ENCODE peak calls at places on chromosomes 1 and 21, in nine cellular contexts. G is kidney tubule cell, F is T-helper 9 cell, M is GM04503, X is heart left ventricle, J is cardiac muscle cell, S is esophagus squamous epithelium, A is pulmonary artery endothelial cell, H is GM12892. Z is an unnamed sample.

GRCh38 chr21:45289655-45290515 is 2.2 kb upstream of the POFUT2 start:
- DNase-seq in J (peak; percentile 34), F (no peak), S (no peak), A (no peak), H (no peak), G (no peak), X (no peak), M (no peak), Z (no peak)

GRCh38 chr1:89259283-89259971 is 13.2 kb downstream of the GBP5 start:
- DNase-seq in X (no peak), H (no peak), G (no peak), S (no peak), F (no peak), M (no peak), J (no peak), A (no peak), Z (no peak)

GRCh38 chr1:32138965-32139364 is 31.1 kb downstream of the KPNA6 start:
- DNase-seq in M (no peak), J (no peak), A (no peak), G (peak; percentile 29), S (no peak), F (no peak), X (no peak), H (no peak), Z (no peak)

GRCh38 chr21:44957047-44957831 is 17.4 kb downstream of the SLX9 start:
- DNase-seq in H (no peak), S (no peak), A (no peak), M (no peak), J (no peak), F (no peak), G (no peak), X (no peak), Z (no peak)

GRCh38 chr1:55146781-55147180 is 68.4 kb downstream of the USP24 start:
- DNase-seq in A (no peak), J (no peak), M (no peak), G (no peak), S (no peak), F (no peak), X (peak; percentile 14), H (no peak), Z (no peak)

GRCh38 chr1:54973205-54973921 is 7.1 kb upstream of the TMEM61 start:
- DNase-seq in A (no peak), X (peak; percentile 22), H (no peak), F (no peak), J (peak; percentile 63), G (peak; percentile 29), M (peak; percentile 21), S (no peak), Z (no peak)

GRCh38 chr1:39098569-39099250 is 72.6 kb downstream of the NDUFS5 start:
- DNase-seq in H (peak; percentile 64), J (peak; percentile 79), F (peak; percentile 39), X (peak; percentile 45), S (no peak), A (no peak), M (no peak), G (peak; percentile 98), Z (peak; percentile 29)

GRCh38 chr1:228304766-228305395 is 97.0 kb downstream of the OBSCN start:
- DNase-seq in X (no peak), J (no peak), A (no peak), S (no peak), H (no peak), F (no peak), M (no peak), G (no peak), Z (no peak)

GRCh38 chr1:156689960-156690672 is 12.9 kb upstream of the NES start:
- DNase-seq in J (peak; percentile 68), M (no peak), F (no peak), A (no peak), H (no peak), G (peak; percentile 66), X (no peak), S (no peak), Z (no peak)

GRCh38 chr1:234726359-234726836 is 116.4 kb upstream of the IRF2BP2 start:
- DNase-seq in F (no peak), X (no peak), M (no peak), A (no peak), J (peak; percentile 50), H (no peak), S (no peak), G (no peak), Z (no peak)

GRCh38 chr1:94672934-94673333 is 131.4 kb upstream of the F3 start:
- DNase-seq in M (peak; percentile 90), H (no peak), G (no peak), A (no peak), S (no peak), X (no peak), F (no peak), J (no peak), Z (no peak)

GRCh38 chr1:203144661-203145060 is 17.1 kb downstream of the ADORA1 start:
- DNase-seq in J (no peak), S (no peak), A (no peak), M (no peak), H (no peak), F (no peak), X (no peak), G (peak; percentile 90), Z (no peak)

GRCh38 chr1:53927376-53927881 is 18.1 kb downstream of the IFT25 start:
- DNase-seq in X (no peak), S (no peak), J (no peak), H (no peak), M (no peak), F (no peak), G (no peak), A (no peak), Z (no peak)

GRCh38 chr1:101460709-101461108 is 223.9 kb downstream of the S1PR1 start:
- DNase-seq in H (no peak), F (no peak), A (no peak), S (no peak), J (no peak), X (no peak), G (no peak), M (no peak), Z (no peak)

GRCh38 chr1:239239529-239239928 is 146.8 kb upstream of the CHRM3 start:
- DNase-seq in X (no peak), J (no peak), H (no peak), S (no peak), G (no peak), M (no peak), A (no peak), F (no peak), Z (no peak)

GRCh38 chr1:30706528-30706927 is 16.9 kb downstream of the MATN1 start:
- DNase-seq in J (peak; percentile 66), A (no peak), X (peak; percentile 49), G (peak; percentile 74), H (no peak), F (no peak), M (no peak), S (no peak), Z (no peak)

GRCh38 chr1:51472349-51472748 is 46.7 kb downstream of the EPS15 start:
- DNase-seq in F (no peak), M (no peak), H (no peak), J (no peak), A (no peak), X (peak; percentile 39), S (no peak), G (no peak), Z (no peak)

GRCh38 chr1:222339371-222339947 is 208.4 kb downstream of the HHIPL2 start:
- DNase-seq in S (no peak), A (no peak), M (no peak), J (no peak), F (no peak), X (no peak), H (no peak), G (no peak), Z (no peak)

GRCh38 chr1:191953516-191953915 is 204.7 kb upstream of the RGS18 start:
- DNase-seq in F (no peak), G (no peak), M (no peak), S (no peak), X (no peak), H (no peak), J (no peak), A (no peak), Z (no peak)

GRCh38 chr1:82896036-82896435 is 1095.3 kb downstream of the ADGRL2 start:
- DNase-seq in H (no peak), J (no peak), G (no peak), M (no peak), F (no peak), X (no peak), A (no peak), S (no peak), Z (no peak)

GRCh38 chr1:195243492-195243891 is 1364.7 kb downstream of the KCNT2 start:
- DNase-seq in F (no peak), A (no peak), M (no peak), X (no peak), J (no peak), S (no peak), G (no peak), H (no peak), Z (no peak)

GRCh38 chr1:23591460-23592208 is 32.3 kb upstream of the ID3 start:
- DNase-seq in S (no peak), A (no peak), M (no peak), X (peak; percentile 40), H (no peak), F (no peak), J (no peak), G (no peak), Z (peak; percentile 64)

GRCh38 chr1:77671836-77672235 is 10.6 kb downstream of the ZZZ3 start:
- DNase-seq in M (no peak), A (no peak), H (no peak), G (peak; percentile 13), J (no peak), F (no peak), X (no peak), S (no peak), Z (no peak)

GRCh38 chr1:156154317-156154749 is 948 bp downstream of the SEMA4A start:
- DNase-seq in M (no peak), S (no peak), X (no peak), A (no peak), G (no peak), F (no peak), J (no peak), H (peak; percentile 86), Z (peak; percentile 74)

GRCh38 chr1:110555807-110556470 is 37.0 kb upstream of the KCNA10 start:
- DNase-seq in J (no peak), M (no peak), H (no peak), X (peak; percentile 73), S (no peak), F (no peak), A (no peak), G (no peak), Z (no peak)

GRCh38 chr21:35849131-35849530 is 211.2 kb downstream of the SETD4 start:
- DNase-seq in S (no peak), H (no peak), A (no peak), J (no peak), M (no peak), F (no peak), X (peak; percentile 20), G (no peak), Z (no peak)

GRCh38 chr1:167824163-167824794 is 89.7 kb downstream of the ADCY10 start:
- DNase-seq in S (no peak), J (no peak), H (no peak), F (no peak), A (no peak), M (no peak), G (no peak), X (no peak), Z (no peak)

GRCh38 chr1:85934531-85934930 is 222.0 kb downstream of the COL24A1 start:
- DNase-seq in M (no peak), S (no peak), X (no peak), F (no peak), G (no peak), J (no peak), H (no peak), A (no peak), Z (no peak)

GRCh38 chr1:88422037-88422436 is 262.0 kb upstream of the PKN2 start:
- DNase-seq in X (no peak), M (no peak), G (no peak), A (no peak), F (no peak), J (no peak), S (no peak), H (no peak), Z (no peak)

GRCh38 chr21:46121286-46122221 is 23.6 kb downstream of the COL6A2 start:
- DNase-seq in G (no peak), M (no peak), S (no peak), J (no peak), X (peak; percentile 7), F (no peak), A (no peak), H (peak; percentile 12), Z (no peak)

GRCh38 chr1:226550671-226551041 is 2.1 kb downstream of the STUM start:
- DNase-seq in A (no peak), H (no peak), X (no peak), J (no peak), G (no peak), M (no peak), F (no peak), S (no peak), Z (no peak)